ENCODE peak calls at places on chromosomes 12 and 14, in nine cellular contexts. A is right lobe of liver, D is HepG2, T is heart left ventricle, L is upper lobe of left lung, U is breast epithelium, I is IMR-90, P is spleen, K is adrenal gland. Q is an unnamed sample.

GRCh38 chr14:25833341-25834121 is 764.3 kb downstream of the NOVA1 start:
- DNase-seq in I (no peak), L (no peak), T (no peak), A (no peak), D (peak; percentile 46), P (no peak), U (no peak), K (peak; percentile 81), Q (no peak)

GRCh38 chr12:24803406-24804245 is 145.3 kb downstream of the BCAT1 start:
- DNase-seq in P (no peak), D (no peak), L (no peak), A (no peak), U (no peak), K (no peak), I (no peak), T (no peak), Q (no peak)

GRCh38 chr14:67602995-67603545 is 3.0 kb upstream of the PIGH start:
- DNase-seq in U (no peak), P (no peak), D (no peak), I (no peak), T (no peak), A (no peak), L (no peak), K (no peak), Q (no peak)

GRCh38 chr12:27143676-27144075 is 61.3 kb upstream of the C12orf71 start:
- DNase-seq in A (no peak), T (no peak), P (no peak), D (no peak), U (no peak), K (no peak), L (no peak), I (no peak), Q (no peak)

GRCh38 chr14:99647407-99647806 is 2.5 kb downstream of the HHIPL1 start:
- DNase-seq in P (no peak), K (no peak), L (no peak), A (no peak), I (peak; percentile 26), T (no peak), U (no peak), D (no peak), Q (no peak)

GRCh38 chr12:104433061-104433460 is 23.7 kb upstream of the CHST11 start:
- DNase-seq in U (no peak), A (no peak), K (no peak), T (no peak), L (no peak), P (no peak), I (no peak), D (no peak), Q (peak; percentile 28)

GRCh38 chr12:70590051-70590450 is 47.2 kb downstream of the PTPRB start:
- DNase-seq in I (peak; percentile 77), T (peak; percentile 77), P (peak; percentile 80), A (peak; percentile 68), U (peak; percentile 69), D (peak; percentile 49), K (peak; percentile 93), L (peak; percentile 67), Q (peak; percentile 71)

GRCh38 chr14:99351166-99352007 is 79.4 kb upstream of the BCL11B start:
- DNase-seq in P (no peak), U (no peak), K (no peak), I (no peak), A (no peak), T (no peak), L (no peak), D (no peak), Q (no peak)

GRCh38 chr12:130632582-130633174 is 83.4 kb downstream of the RIMBP2 start:
- DNase-seq in U (peak; percentile 7), K (no peak), D (no peak), A (no peak), I (no peak), P (no peak), L (no peak), T (no peak), Q (no peak)

GRCh38 chr12:89280833-89281533 is 71.3 kb downstream of the DUSP6 start:
- DNase-seq in U (no peak), A (no peak), P (no peak), L (no peak), I (peak; percentile 54), D (no peak), K (no peak), T (no peak), Q (no peak)

GRCh38 chr12:113914806-113915205 is 51.3 kb downstream of the RBM19 start:
- DNase-seq in U (no peak), L (no peak), T (no peak), K (no peak), I (no peak), A (no peak), D (no peak), P (peak; percentile 53), Q (no peak)

GRCh38 chr12:113917393-113917792 is 48.7 kb downstream of the RBM19 start:
- DNase-seq in U (no peak), I (no peak), D (no peak), L (no peak), T (no peak), P (peak; percentile 7), K (no peak), A (no peak), Q (no peak)

GRCh38 chr12:113914176-113914575 is 51.9 kb downstream of the RBM19 start:
- DNase-seq in A (no peak), I (no peak), D (no peak), K (no peak), P (peak; percentile 57), L (no peak), T (no peak), U (no peak), Q (no peak)

GRCh38 chr12:113919791-113920190 is 46.3 kb downstream of the RBM19 start:
- DNase-seq in I (no peak), T (no peak), D (no peak), L (no peak), U (no peak), A (no peak), P (peak; percentile 53), K (no peak), Q (no peak)

GRCh38 chr12:113918306-113918705 is 47.8 kb downstream of the RBM19 start:
- DNase-seq in U (no peak), P (peak; percentile 54), A (no peak), D (no peak), K (no peak), L (no peak), T (no peak), I (no peak), Q (no peak)
- H3K36me3 ChIP-seq in U (peaks cover 6% of the 10 kb centered on the region), P (peaks cover 100% of the 10 kb centered on the region), A (no peaks in the 10 kb centered on the region), D (peaks cover 55% of the 10 kb centered on the region), K (peaks cover 13% of the 10 kb centered on the region), L (peaks cover 89% of the 10 kb centered on the region), T (peaks cover 88% of the 10 kb centered on the region), I (peaks cover 8% of the 10 kb centered on the region), Q (peaks cover 2% of the 10 kb centered on the region)

DNA sequence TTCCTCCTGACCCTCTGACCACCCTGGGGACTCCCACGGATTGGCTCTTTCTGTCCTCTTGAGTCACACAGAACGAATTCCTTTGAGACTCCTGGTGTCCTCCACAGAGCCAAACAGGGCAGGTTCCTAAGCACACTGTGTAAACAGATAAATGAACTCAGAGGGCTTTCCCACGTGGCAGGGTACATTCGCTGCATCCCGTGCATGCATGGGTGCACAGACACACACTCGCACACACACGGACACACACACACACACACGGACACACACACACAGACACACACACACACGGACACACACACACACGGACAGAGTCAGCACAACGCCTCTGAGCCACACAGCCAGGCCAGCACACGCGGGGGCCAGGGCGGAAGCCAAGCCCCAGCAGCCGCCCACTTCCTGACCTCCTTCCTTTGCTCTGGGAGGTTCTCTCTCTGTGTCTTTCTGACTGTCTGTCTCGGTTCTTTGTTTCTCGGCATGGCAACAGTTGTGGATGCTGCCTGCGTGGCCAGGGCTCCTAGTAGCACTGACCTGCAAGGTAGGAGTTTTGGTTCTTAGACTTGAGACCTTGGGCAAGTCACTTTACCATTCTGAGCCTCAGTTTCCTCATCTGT is 706 bp downstream of the CRACR2A start:
- DNase-seq in K (no peak), T (peak; percentile 77), L (peak; percentile 53), P (peak; percentile 93), A (no peak), D (peak; percentile 13), I (no peak), U (no peak), Q (no peak)
- TF ChIP-seq POLR2A in K (no peak), T (no peak), L (no peak), P (peak; percentile 20), A (no peak), D (no peak), I (no peak), U (no peak), Q (no peak)

GRCh38 chr14:97138801-97139200 is 341.6 kb downstream of the VRK1 start:
- DNase-seq in T (no peak), I (no peak), A (no peak), P (no peak), L (no peak), U (no peak), K (peak; percentile 13), D (no peak), Q (no peak)
- TF ChIP-seq CTCF in T (no peak), I (no peak), A (no peak), P (no peak), L (no peak), U (no peak), K (no peak), D (peak; percentile 15), Q (no peak)

GRCh38 chr12:56298828-56299227 is 1.3 kb downstream of the CS start:
- DNase-seq in D (no peak), I (no peak), T (no peak), K (no peak), A (no peak), U (no peak), L (no peak), P (no peak), Q (no peak)
- H3K36me3 ChIP-seq in D (peaks cover 11% of the 10 kb centered on the region), I (peaks cover 8% of the 10 kb centered on the region), T (peaks cover 38% of the 10 kb centered on the region), K (peaks cover 9% of the 10 kb centered on the region), A (no peaks in the 10 kb centered on the region), U (no peaks in the 10 kb centered on the region), L (peaks cover 24% of the 10 kb centered on the region), P (peaks cover 51% of the 10 kb centered on the region), Q (peaks cover 4% of the 10 kb centered on the region)

Q was measured in sigmoid colon.